ENCODE peak calls at places on chromosomes 11 and 22, in seven cellular contexts. A is HL-60, I is SK-N-SH, O is GM12878, H is GM23338, J is HCT116, N is K562. F is an unnamed sample.

GRCh38 chr11:67656278-67656922 is 5.9 kb upstream of the ACY3 start:
- DNase-seq in I (no peak), H (no peak), O (peak), A (peak), J (no peak), N (no peak), F (no peak)

GRCh38 chr11:76159983-76160661 is 46.2 kb downstream of the WNT11 start:
- DNase-seq in O (no peak), N (no peak), J (no peak), A (no peak), H (no peak), I (peak), F (no peak)

GRCh38 chr11:74100735-74101134 is 70.1 kb downstream of the C2CD3 start:
- DNase-seq in N (no peak), H (no peak), O (no peak), A (no peak), J (no peak), I (no peak), F (no peak)

GRCh38 chr11:26286472-26287066 is 45.4 kb upstream of the ANO3 start:
- DNase-seq in N (no peak), H (peak), O (no peak), A (no peak), J (no peak), I (peak), F (no peak)

GRCh38 chr11:46237248-46238077 is 40.0 kb upstream of the CREB3L1 start:
- DNase-seq in J (peak), I (peak), O (no peak), A (peak), N (peak), H (peak), F (peak)

GRCh38 chr11:110337570-110338193 is 41.3 kb upstream of the RDX start:
- DNase-seq in I (no peak), N (no peak), H (peak), O (no peak), J (peak), A (no peak), F (no peak)

GRCh38 chr22:31233001-31233400 is 20.9 kb downstream of the LIMK2 start:
- DNase-seq in O (no peak), H (no peak), N (no peak), J (no peak), I (no peak), A (no peak), F (no peak)

GRCh38 chr11:2674681-2675131 is 25.1 kb downstream of the KCNQ1OT1 start:
- DNase-seq in J (no peak), N (no peak), I (peak), H (peak), A (no peak), O (no peak), F (no peak)

GRCh38 chr11:117723625-117724024 is 73.4 kb downstream of the DSCAML1 start:
- DNase-seq in H (peak), O (no peak), N (no peak), A (no peak), I (no peak), J (no peak), F (no peak)

GRCh38 chr11:103584021-103584420 is 452.4 kb upstream of the DDI1 start:
- DNase-seq in I (no peak), H (peak), O (no peak), N (no peak), J (no peak), A (no peak), F (no peak)

GRCh38 chr11:60222141-60222540 is 20.8 kb downstream of the MS4A4E start:
- DNase-seq in I (no peak), A (no peak), H (no peak), N (no peak), J (no peak), O (no peak), F (no peak)

GRCh38 chr11:35671396-35672127 is 9.0 kb downstream of the TRIM44 start:
- DNase-seq in N (no peak), O (no peak), J (no peak), I (no peak), H (no peak), A (no peak), F (no peak)

GRCh38 chr11:134124660-134125451 is 56.0 kb downstream of the JAM3 start:
- DNase-seq in H (peak), J (no peak), I (peak), A (no peak), N (no peak), O (no peak), F (no peak)

GRCh38 chr11:31809857-31810778 is 1.0 kb downstream of the PAX6 start:
- DNase-seq in N (peak), O (no peak), H (peak), A (no peak), I (peak), J (no peak), F (no peak)

GRCh38 chr11:130451261-130452019 is 3.0 kb downstream of the ADAMTS15 start:
- DNase-seq in H (no peak), A (no peak), N (no peak), I (no peak), J (no peak), O (no peak), F (no peak)

GRCh38 chr11:114088216-114088615 is 28.7 kb downstream of the ZBTB16 start:
- DNase-seq in H (no peak), A (no peak), I (no peak), O (no peak), N (no peak), J (no peak), F (no peak)

GRCh38 chr11:64742940-64743590 is 877 bp downstream of the RASGRP2 start:
- DNase-seq in A (peak), J (no peak), I (peak), N (peak), O (no peak), H (peak), F (no peak)

GRCh38 chr11:64739871-64740270 is 4.1 kb downstream of the RASGRP2 start:
- DNase-seq in A (no peak), N (no peak), H (no peak), J (no peak), O (no peak), I (no peak), F (no peak)

GRCh38 chr11:64742087-64742939 is 1.6 kb downstream of the RASGRP2 start:
- DNase-seq in I (no peak), J (no peak), A (no peak), H (peak), O (no peak), N (peak), F (no peak)

GRCh38 chr11:64743591-64744543 is at the start of gene RASGRP2:
- DNase-seq in A (peak), H (peak), N (peak), I (peak), J (no peak), O (no peak), F (no peak)

DNA sequence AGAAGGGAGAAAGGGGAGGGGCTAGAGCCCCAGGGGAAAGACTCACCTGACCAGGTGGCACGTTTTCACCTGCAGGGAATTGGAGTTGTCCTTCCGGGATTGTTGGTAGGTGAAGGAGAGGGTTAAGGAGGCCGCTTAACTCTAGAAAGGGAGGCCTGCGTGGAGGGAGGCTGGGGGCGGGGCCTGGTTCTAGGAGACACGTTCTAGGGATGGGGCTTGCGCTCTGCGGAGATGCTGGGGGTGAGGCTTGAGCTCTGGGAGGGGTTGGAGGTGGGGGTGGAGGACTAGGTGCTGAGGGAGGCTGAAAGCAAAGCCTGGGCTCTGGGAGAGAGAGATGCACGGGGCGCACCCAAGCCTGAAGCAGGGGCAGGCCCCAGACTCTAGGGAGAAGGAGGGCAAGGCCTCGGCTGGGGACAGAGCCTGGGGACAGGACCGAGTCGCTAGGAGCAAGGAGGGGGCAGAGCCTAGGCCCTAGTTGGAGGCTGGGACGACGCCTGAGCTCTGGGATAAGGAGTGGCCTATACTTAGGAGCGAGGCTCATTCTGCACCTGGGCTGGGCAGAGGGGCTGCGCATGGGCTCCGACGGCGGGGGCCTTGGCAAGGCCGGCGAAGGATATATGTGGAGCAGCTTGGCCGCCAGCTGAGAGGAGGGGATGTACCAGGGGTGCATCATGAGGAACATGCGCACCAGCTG is 2.4 kb downstream of the RASGRP2 start:
- DNase-seq in J (no peak), O (no peak), I (no peak), N (no peak), H (peak), A (no peak), F (no peak)
- TF ChIP-seq POLR2AphosphoS5 in J (no peak), O (no peak), I (no peak), N (no peak), H (peak), A (no peak), F (no peak)

GRCh38 chr22:21569459-21570161 is 2.1 kb downstream of the UBE2L3 start:
- DNase-seq in O (no peak), J (no peak), I (no peak), A (peak), H (no peak), N (no peak), F (no peak)

GRCh38 chr22:21568207-21569075 is 927 bp downstream of the UBE2L3 start:
- DNase-seq in A (peak), I (peak), H (peak), N (peak), J (no peak), O (no peak), F (no peak)

GRCh38 chr22:21564411-21564810 is 3.1 kb upstream of the UBE2L3 start:
- DNase-seq in N (no peak), H (no peak), A (no peak), O (no peak), J (no peak), I (no peak), F (no peak)

GRCh38 chr22:21570398-21570797 is 2.9 kb downstream of the UBE2L3 start:
- DNase-seq in I (no peak), A (no peak), H (no peak), O (no peak), N (no peak), J (no peak), F (no peak)

DNA sequence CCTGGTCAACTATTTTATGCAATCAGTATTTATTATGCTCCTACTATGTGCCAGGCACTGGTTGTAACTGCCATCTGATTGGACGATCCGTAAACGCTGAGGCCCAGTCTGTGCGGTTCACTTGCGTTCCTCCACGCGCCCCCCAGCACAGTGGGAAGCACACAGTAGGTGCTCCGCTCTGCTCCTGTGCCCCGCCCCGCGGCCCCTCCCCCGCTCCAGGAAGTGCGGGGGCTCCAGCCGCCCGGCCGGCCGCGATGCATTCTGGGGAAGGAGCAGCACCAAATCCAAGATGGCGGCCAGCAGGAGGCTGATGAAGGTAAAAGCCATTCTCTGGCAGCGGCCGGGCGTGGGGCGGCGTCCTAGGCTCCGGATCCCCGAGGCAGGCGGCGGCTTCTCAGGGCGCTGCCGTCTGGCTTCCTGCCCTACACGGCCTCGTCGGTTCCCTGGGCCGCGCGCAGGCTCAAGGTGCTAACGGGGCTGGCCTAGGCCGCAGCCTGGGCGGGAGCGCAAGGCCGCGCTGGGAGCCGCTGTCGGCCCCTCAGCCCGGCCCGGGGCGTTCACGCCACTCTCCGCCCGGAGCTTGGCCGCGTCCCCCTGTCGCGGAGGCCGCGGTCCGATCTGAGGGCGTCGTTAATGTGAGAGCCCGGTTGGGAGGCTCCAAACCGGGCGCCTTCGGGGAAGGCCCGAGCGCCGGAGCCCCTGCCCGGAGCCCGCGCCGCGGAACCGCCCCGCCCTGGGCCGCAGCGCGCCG is at the start of gene UBE2L3:
- DNase-seq in H (peak), J (peak), O (no peak), A (peak), I (peak), N (peak), F (no peak)
- TF ChIP-seq REST in H (peak), J (no peak), O (no peak), A (peak), I (no peak), N (peak), F (no peak)

GRCh38 chr11:47393163-47394049 is 15.0 kb upstream of the SLC39A13 start:
- DNase-seq in A (peak), O (no peak), I (no peak), N (peak), H (no peak), J (no peak), F (no peak)

GRCh38 chr11:47396049-47396320 is 12.4 kb upstream of the SLC39A13 start:
- DNase-seq in N (no peak), J (no peak), A (no peak), H (no peak), O (no peak), I (no peak), F (no peak)

GRCh38 chr11:47395225-47396048 is 13.0 kb upstream of the SLC39A13 start:
- DNase-seq in O (no peak), H (no peak), A (no peak), I (no peak), J (no peak), N (no peak), F (no peak)

GRCh38 chr11:47394050-47394321 is 14.4 kb upstream of the SLC39A13 start:
- DNase-seq in I (no peak), J (no peak), A (no peak), H (no peak), N (no peak), O (no peak), F (no peak)

DNA sequence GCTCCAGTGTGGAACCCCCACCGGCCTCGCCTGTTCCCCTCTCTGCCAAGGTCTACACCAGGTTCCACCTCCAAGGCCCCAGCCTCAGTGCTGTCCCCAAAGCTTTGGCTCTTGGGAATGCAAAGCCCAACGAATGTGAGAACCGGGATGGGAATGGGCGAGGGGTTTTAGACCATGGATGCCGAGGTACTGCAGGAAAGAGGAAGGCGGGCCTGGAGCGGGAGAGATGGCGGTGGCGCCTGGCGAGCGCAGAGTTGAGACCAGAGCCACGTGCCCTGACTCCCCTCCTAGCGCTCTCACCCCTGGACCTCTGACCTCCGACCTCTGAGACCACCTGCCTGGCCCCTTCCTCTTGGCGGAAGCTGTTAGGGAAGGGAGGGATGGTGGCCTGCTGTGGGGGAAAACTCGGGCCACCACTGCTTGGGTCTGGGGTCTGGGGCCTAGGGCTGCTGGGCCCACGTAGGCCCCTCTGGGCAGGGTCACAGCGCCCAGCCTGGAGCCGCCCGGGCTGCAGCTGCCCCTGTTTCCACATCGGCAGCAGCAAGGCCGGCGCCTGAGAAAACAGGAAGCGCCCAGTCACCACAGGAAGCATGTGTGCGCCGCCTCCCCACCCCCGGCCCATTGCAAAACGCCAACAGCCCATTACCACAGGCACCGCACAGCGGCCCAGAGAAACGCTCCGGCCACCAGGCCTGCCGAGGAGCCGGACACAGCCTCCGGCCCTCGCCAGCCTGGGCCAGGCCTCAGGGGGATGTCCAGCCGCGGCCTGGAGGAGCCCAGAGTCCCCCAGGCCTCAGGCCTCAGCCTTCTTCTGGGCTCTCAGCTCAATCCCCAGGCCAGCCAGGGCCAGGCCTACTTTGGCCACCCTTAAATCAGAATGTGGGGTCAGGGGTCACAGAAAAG is 13.8 kb upstream of the SLC39A13 start:
- DNase-seq in I (no peak), A (peak), O (no peak), H (no peak), N (peak), J (no peak), F (no peak)
- TF ChIP-seq POLR2AphosphoS5 in I (no peak), A (peak), O (peak), H (no peak), N (no peak), J (no peak), F (no peak)

GRCh38 chr22:37675930-37676571 is 615 bp downstream of the LGALS1 start:
- DNase-seq in O (no peak), H (peak), J (no peak), N (no peak), I (peak), A (no peak), F (no peak)
- TF ChIP-seq REST in O (no peak), H (no peak), J (no peak), N (no peak), I (no peak), A (no peak), F (no peak)

DNA sequence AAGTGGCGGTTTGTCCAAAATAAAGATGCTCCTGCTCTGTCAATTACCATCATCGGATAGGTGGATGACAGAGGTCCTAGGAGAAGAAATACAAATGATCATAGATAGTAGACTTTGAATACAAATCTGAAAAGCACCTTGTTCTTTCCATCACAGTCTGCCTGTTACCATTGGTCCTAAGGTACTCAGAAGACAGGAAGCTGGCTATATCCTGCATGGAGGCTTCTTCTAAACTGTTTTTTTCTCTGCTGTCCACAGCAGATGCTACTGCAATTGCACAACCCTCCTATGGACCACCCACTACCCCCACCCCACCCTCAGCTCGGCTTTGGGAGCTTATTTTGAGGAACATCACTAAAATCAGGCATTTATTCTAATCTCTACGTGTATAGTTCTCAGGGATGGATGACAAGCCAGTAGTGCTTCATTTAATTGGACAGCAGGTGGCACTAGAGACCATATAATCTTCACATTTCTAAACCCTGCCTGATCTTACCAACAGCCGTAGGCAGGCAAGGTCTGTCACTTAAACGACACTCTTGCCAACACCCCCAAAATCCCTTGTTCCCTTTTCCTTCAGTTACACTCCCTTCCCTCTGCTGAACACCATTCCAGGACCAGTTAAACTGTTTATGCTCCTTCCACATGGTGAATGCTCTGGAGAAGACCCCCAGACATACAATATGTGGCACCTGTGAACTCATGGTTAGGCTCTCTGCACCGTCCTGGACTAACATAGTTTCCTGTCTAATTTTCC is 6.6 kb upstream of the PTS start:
- DNase-seq in J (peak), I (peak), N (peak), A (peak), H (peak), O (peak), F (peak)
- TF ChIP-seq POLR2AphosphoS5 in J (no peak), I (no peak), N (no peak), A (no peak), H (no peak), O (no peak), F (no peak)

DNA sequence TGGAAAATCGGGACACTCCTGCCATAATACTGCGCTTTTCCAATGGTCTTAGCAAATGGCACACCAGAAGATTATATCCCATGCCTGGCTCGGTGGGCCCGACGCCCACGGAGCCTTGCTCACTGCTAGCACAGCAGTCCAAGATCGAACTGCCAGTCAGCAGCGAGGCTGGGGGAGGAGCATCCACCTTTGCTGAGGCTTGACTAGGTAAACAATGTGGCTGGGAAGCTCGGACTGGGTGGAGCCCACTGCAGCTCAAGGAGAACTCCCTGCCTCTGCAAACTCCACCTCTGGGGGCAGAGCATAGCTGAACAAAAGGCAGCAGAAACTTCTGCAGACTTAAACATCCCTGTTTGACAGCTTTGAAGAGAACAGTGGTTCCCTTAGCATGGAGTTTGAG is 15.6 kb downstream of the PTH start:
- DNase-seq in J (no peak), N (no peak), A (no peak), O (no peak), I (no peak), H (no peak), F (no peak)
- TF ChIP-seq REST in J (no peak), N (no peak), A (no peak), O (no peak), I (no peak), H (no peak), F (no peak)